ENCODE peak calls at places on chromosomes 12 and 14, in six cellular contexts. One of them, this sample, is unnamed.
A peak's percentile ranks its signal among the peaks of the same experiment; 100 is the strongest.

GRCh38 chr12:68587448-68587873 is 23.2 kb upstream of the RAP1B start:
- DNase-seq in H1: no peak
- DNase-seq in H9: no peak
- DNase-seq in IMR-90: no peak
- DNase-seq in neuronal stem cell: no peak
- DNase-seq in mesendoderm: no peak
- DNase-seq in this sample: no peak

GRCh38 chr12:94873368-94874085 is 130.0 kb downstream of the NDUFA12 start:
- DNase-seq in neuronal stem cell: peak; percentile 46
- DNase-seq in IMR-90: no peak
- DNase-seq in H1: no peak
- DNase-seq in mesendoderm: peak; percentile 21
- DNase-seq in H9: peak; percentile 55
- DNase-seq in this sample: no peak

GRCh38 chr14:54606631-54607133 is 39.8 kb downstream of the SAMD4A start:
- DNase-seq in mesendoderm: no peak
- DNase-seq in H9: no peak
- DNase-seq in neuronal stem cell: no peak
- DNase-seq in IMR-90: peak; percentile 83
- DNase-seq in H1: no peak
- DNase-seq in this sample: peak; percentile 74

GRCh38 chr14:77786148-77786547 is 13.8 kb upstream of the ADCK1 start:
- DNase-seq in mesendoderm: no peak
- DNase-seq in neuronal stem cell: no peak
- DNase-seq in IMR-90: no peak
- DNase-seq in H9: no peak
- DNase-seq in H1: no peak
- DNase-seq in this sample: no peak

GRCh38 chr12:57552692-57553321 is 3.0 kb downstream of the KIF5A start:
- DNase-seq in mesendoderm: no peak
- DNase-seq in neuronal stem cell: no peak
- DNase-seq in H9: no peak
- DNase-seq in H1: no peak
- DNase-seq in IMR-90: peak; percentile 36
- DNase-seq in this sample: peak; percentile 78

GRCh38 chr12:57736743-57737466 is 1.6 kb downstream of the AGAP2 start:
- DNase-seq in IMR-90: no peak
- DNase-seq in H1: no peak
- DNase-seq in H9: peak; percentile 56
- DNase-seq in neuronal stem cell: no peak
- DNase-seq in mesendoderm: no peak
- DNase-seq in this sample: no peak

GRCh38 chr12:103571286-103571685 is 15.8 kb upstream of the STAB2 start:
- DNase-seq in mesendoderm: peak; percentile 72
- DNase-seq in H9: peak; percentile 89
- DNase-seq in neuronal stem cell: peak; percentile 75
- DNase-seq in IMR-90: no peak
- DNase-seq in H1: no peak
- DNase-seq in this sample: no peak

GRCh38 chr12:118714051-118714460 is 267.3 kb upstream of the SRRM4 start:
- DNase-seq in H1: peak; percentile 10
- DNase-seq in IMR-90: no peak
- DNase-seq in neuronal stem cell: peak; percentile 54
- DNase-seq in mesendoderm: peak; percentile 71
- DNase-seq in H9: peak; percentile 68
- DNase-seq in this sample: no peak

GRCh38 chr12:24222968-24223367 is 273.5 kb upstream of the SOX5 start:
- DNase-seq in IMR-90: peak; percentile 87
- DNase-seq in mesendoderm: no peak
- DNase-seq in H1: no peak
- DNase-seq in H9: no peak
- DNase-seq in neuronal stem cell: no peak
- DNase-seq in this sample: peak; percentile 77

GRCh38 chr12:27972721-27973120 is at the start of gene PTHLH:
- DNase-seq in H9: no peak
- DNase-seq in mesendoderm: no peak
- DNase-seq in H1: no peak
- DNase-seq in neuronal stem cell: no peak
- DNase-seq in IMR-90: no peak
- DNase-seq in this sample: no peak

GRCh38 chr14:68892961-68893360 is 86.1 kb downstream of the ACTN1 start:
- DNase-seq in mesendoderm: no peak
- DNase-seq in H1: no peak
- DNase-seq in H9: no peak
- DNase-seq in neuronal stem cell: no peak
- DNase-seq in IMR-90: no peak
- DNase-seq in this sample: no peak

DNA sequence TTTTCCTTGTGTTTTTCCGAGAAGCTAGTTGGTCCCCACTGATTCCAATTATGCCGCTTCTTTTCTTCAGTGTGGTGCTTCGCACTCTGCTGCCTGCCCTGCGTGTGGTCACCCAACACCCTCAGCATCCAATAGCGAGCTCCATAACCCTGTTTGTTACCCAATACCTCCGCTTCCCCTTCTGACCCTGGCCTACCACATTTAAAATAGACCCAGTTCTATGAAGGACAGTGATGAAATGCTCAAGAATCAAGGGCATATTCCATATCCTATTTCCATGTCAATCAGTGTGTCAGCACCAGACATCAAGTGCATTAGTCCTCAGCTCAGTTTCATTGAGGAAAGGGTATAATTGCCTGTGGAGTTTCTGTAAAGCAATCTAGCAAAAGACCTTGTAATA is 9.5 kb downstream of the NDRG2 start:
- DNase-seq in mesendoderm: no peak
- DNase-seq in H9: no peak
- DNase-seq in neuronal stem cell: no peak
- DNase-seq in H1: no peak
- DNase-seq in IMR-90: no peak
- DNase-seq in this sample: no peak
- H3K27ac ChIP-seq in mesendoderm: no peak overlapping the region
- H3K27ac ChIP-seq in H9: no peak overlapping the region
- H3K27ac ChIP-seq in neuronal stem cell: no peak overlapping the region
- H3K27ac ChIP-seq in H1: no peak overlapping the region
- H3K27ac ChIP-seq in IMR-90: no peak overlapping the region
- H3K27ac ChIP-seq in this sample: no peak overlapping the region

GRCh38 chr14:76329150-76329881 is 46.6 kb upstream of the ESRRB start:
- DNase-seq in H9: peak; percentile 62
- DNase-seq in mesendoderm: peak; percentile 23
- DNase-seq in H1: no peak
- DNase-seq in IMR-90: no peak
- DNase-seq in neuronal stem cell: no peak
- DNase-seq in this sample: no peak

GRCh38 chr14:76331328-76332011 is 44.5 kb upstream of the ESRRB start:
- DNase-seq in IMR-90: no peak
- DNase-seq in neuronal stem cell: no peak
- DNase-seq in H9: no peak
- DNase-seq in H1: no peak
- DNase-seq in mesendoderm: no peak
- DNase-seq in this sample: no peak

GRCh38 chr14:76330411-76331327 is 45.3 kb upstream of the ESRRB start:
- DNase-seq in mesendoderm: peak; percentile 32
- DNase-seq in IMR-90: no peak
- DNase-seq in H1: no peak
- DNase-seq in neuronal stem cell: no peak
- DNase-seq in H9: no peak
- DNase-seq in this sample: no peak

GRCh38 chr14:76328457-76329137 is 47.3 kb upstream of the ESRRB start:
- DNase-seq in H1: no peak
- DNase-seq in H9: no peak
- DNase-seq in IMR-90: no peak
- DNase-seq in neuronal stem cell: no peak
- DNase-seq in mesendoderm: no peak
- DNase-seq in this sample: no peak

DNA sequence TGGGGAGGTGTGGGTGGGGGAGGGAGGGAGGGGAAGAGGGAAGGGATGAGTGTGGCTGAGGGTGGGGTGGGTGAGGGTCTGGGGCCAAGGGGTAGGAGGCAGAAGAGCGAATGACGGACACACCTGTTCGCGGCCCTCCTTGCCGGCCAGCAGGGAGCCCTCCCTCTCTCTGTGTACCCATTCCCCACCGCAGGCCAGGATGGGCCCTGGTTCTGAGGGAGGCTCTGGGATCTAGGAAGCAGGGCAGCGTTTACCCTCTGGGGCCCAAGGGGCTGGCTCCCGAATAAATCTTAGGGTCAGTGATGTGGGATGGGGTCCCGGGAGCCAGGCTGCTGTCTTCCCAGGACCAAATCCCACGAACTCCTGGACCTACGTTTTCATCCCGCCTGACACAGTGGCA is 46.0 kb upstream of the ESRRB start:
- DNase-seq in H9: no peak
- DNase-seq in neuronal stem cell: no peak
- DNase-seq in H1: no peak
- DNase-seq in mesendoderm: no peak
- DNase-seq in IMR-90: no peak
- DNase-seq in this sample: no peak
- H2BK15ac ChIP-seq in H9: no peak overlapping the region
- H2BK15ac ChIP-seq in neuronal stem cell: no peak overlapping the region
- H2BK15ac ChIP-seq in H1: no peak overlapping the region
- H2BK15ac ChIP-seq in mesendoderm: no peak overlapping the region
- H2BK15ac ChIP-seq in IMR-90: no peak overlapping the region
- H2BK15ac ChIP-seq in this sample: no peak overlapping the region

DNA sequence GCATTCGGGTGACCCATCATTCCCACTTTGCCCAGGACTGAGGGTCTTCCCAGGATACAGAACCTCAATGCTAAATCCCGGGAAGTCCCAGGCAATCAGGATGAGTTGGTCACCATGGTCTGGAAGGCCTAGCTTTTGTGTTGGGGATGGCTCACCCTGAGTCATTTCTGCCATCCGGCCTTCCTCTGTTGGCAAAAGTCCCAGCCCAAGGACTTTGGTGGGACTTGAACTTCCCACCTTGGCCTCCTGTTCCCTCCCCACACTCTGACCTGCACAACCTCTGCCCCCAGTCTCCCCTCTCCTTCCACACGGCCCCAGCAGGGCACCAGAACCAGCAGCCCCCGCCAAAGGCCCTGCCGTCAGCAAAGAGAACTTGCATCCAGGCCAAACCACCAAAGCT is 24.6 kb upstream of the NCOR2 start:
- DNase-seq in mesendoderm: no peak
- DNase-seq in H1: no peak
- DNase-seq in neuronal stem cell: no peak
- DNase-seq in IMR-90: peak; percentile 73
- DNase-seq in H9: no peak
- DNase-seq in this sample: peak; percentile 68
- H3K27ac ChIP-seq in mesendoderm: no peak overlapping the region
- H3K27ac ChIP-seq in H1: no peak overlapping the region
- H3K27ac ChIP-seq in neuronal stem cell: no peak overlapping the region
- H3K27ac ChIP-seq in IMR-90: no peak overlapping the region
- H3K27ac ChIP-seq in H9: no peak overlapping the region
- H3K27ac ChIP-seq in this sample: no peak overlapping the region

GRCh38 chr14:76354310-76354709 is 21.6 kb upstream of the ESRRB start:
- DNase-seq in neuronal stem cell: no peak
- DNase-seq in IMR-90: no peak
- DNase-seq in mesendoderm: no peak
- DNase-seq in H1: no peak
- DNase-seq in H9: no peak
- DNase-seq in this sample: no peak
- H2BK15ac ChIP-seq in neuronal stem cell: no peak overlapping the region
- H2BK15ac ChIP-seq in IMR-90: no peak overlapping the region
- H2BK15ac ChIP-seq in mesendoderm: no peak overlapping the region
- H2BK15ac ChIP-seq in H1: no peak overlapping the region
- H2BK15ac ChIP-seq in H9: no peak overlapping the region
- H2BK15ac ChIP-seq in this sample: no peak overlapping the region

GRCh38 chr12:122406701-122407154 is 15.7 kb downstream of the CLIP1 start:
- DNase-seq in IMR-90: peak; percentile 78
- DNase-seq in mesendoderm: peak; percentile 42
- DNase-seq in neuronal stem cell: no peak
- DNase-seq in H9: no peak
- DNase-seq in H1: no peak
- DNase-seq in this sample: peak; percentile 80

GRCh38 chr12:122403831-122404230 is 18.6 kb downstream of the CLIP1 start:
- DNase-seq in neuronal stem cell: no peak
- DNase-seq in IMR-90: no peak
- DNase-seq in H9: no peak
- DNase-seq in mesendoderm: no peak
- DNase-seq in H1: no peak
- DNase-seq in this sample: no peak

GRCh38 chr12:122402264-122402663 is 20.2 kb downstream of the CLIP1 start:
- DNase-seq in neuronal stem cell: no peak
- DNase-seq in IMR-90: no peak
- DNase-seq in mesendoderm: no peak
- DNase-seq in H9: no peak
- DNase-seq in H1: no peak
- DNase-seq in this sample: no peak

GRCh38 chr12:122399592-122400373 is 22.7 kb downstream of the CLIP1 start:
- DNase-seq in H9: peak; percentile 85
- DNase-seq in mesendoderm: peak; percentile 97
- DNase-seq in IMR-90: peak; percentile 94
- DNase-seq in neuronal stem cell: peak; percentile 63
- DNase-seq in H1: no peak
- DNase-seq in this sample: peak; percentile 91

DNA sequence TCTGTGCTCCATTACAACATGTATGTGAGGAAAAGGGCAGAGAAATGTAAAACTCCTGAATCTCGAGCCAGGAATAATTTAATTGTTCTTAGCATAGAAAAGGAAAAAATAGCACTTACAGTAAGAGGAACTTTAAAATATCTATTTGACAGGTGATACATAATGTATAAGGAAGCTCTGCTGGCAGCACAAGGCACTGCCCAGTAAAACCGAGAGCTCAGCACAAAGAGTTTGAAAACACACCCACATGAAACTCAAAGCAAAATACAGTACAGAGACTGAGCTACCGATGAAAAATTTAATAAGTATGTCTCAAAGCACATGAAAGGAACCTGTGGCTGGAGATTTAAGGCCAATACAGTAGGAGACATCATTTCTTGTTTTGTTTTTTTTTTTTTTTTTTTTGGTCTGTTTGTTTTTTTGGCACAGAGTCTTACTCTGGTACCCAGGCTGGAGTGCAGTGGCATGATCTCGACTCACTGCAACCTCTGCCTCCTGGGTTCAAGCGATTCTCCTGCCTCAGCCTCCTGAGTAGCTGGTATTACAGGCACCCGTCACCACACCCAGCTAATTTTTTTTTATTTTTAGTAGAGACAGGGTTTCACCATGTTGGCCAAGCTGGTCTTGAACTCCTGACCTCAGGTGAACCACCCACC is 19.2 kb downstream of the CLIP1 start:
- DNase-seq in IMR-90: no peak
- DNase-seq in H9: no peak
- DNase-seq in mesendoderm: no peak
- DNase-seq in neuronal stem cell: no peak
- DNase-seq in H1: no peak
- DNase-seq in this sample: no peak
- H3K27ac ChIP-seq in IMR-90: no peak overlapping the region
- H3K27ac ChIP-seq in H9: no peak overlapping the region
- H3K27ac ChIP-seq in mesendoderm: no peak overlapping the region
- H3K27ac ChIP-seq in neuronal stem cell: no peak overlapping the region
- H3K27ac ChIP-seq in H1: no peak overlapping the region
- H3K27ac ChIP-seq in this sample: no peak overlapping the region

DNA sequence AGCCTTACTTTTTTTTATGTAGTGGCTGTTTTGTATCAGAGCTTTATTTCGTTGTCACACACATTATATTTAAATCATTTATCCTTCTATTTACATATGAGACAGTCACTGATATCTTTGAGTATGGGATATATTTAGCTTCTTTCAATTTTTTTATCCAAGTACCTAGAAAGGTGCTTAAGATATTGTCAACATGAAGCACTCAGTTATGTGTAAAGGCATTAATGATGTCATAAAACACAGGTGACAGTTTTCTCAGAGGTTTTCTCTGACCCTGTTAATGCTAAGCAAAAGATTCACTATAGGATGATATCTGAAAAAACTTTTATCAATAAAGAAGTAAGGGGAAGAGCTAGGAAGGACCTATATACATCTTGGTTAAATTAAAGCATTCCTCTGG is 23.2 kb downstream of the LRFN5 start:
- DNase-seq in neuronal stem cell: no peak
- DNase-seq in H1: no peak
- DNase-seq in H9: no peak
- DNase-seq in IMR-90: no peak
- DNase-seq in mesendoderm: no peak
- DNase-seq in this sample: no peak
- H2BK15ac ChIP-seq in neuronal stem cell: no peak overlapping the region
- H2BK15ac ChIP-seq in H1: no peak overlapping the region
- H2BK15ac ChIP-seq in H9: no peak overlapping the region
- H2BK15ac ChIP-seq in IMR-90: no peak overlapping the region
- H2BK15ac ChIP-seq in mesendoderm: no peak overlapping the region
- H2BK15ac ChIP-seq in this sample: no peak overlapping the region

This sample was measured in mesenchymal stem cell.